ENCODE peak calls at places on chromosomes 13 and 19, in five cellular contexts. P is HEK293T, K is HepG2, J is H1, A is GM12878. E is an unnamed sample.

GRCh38 chr19:44476559-44477408 is 23.5 kb downstream of the ZNF180 start:
- DNase-seq in P (no peak), K (peak; percentile 16), J (no peak), A (no peak), E (no peak)

GRCh38 chr13:42392180-42392579 is 120.2 kb downstream of the AKAP11 start:
- DNase-seq in P (no peak), K (no peak), J (no peak), A (no peak), E (no peak)

GRCh38 chr13:44302948-44303575 is 70.6 kb upstream of the SERP2 start:
- DNase-seq in P (no peak), K (no peak), J (no peak), A (no peak), E (no peak)

GRCh38 chr19:18507021-18507726 is 14.7 kb downstream of the ELL start:
- DNase-seq in P (no peak), K (no peak), J (no peak), A (no peak), E (no peak)

GRCh38 chr13:99005609-99006008 is 27.7 kb upstream of the DOCK9 start:
- DNase-seq in P (no peak), K (no peak), J (no peak), A (no peak), E (no peak)

GRCh38 chr19:58569191-58569942 is 3.8 kb downstream of the MZF1 start:
- DNase-seq in P (no peak), K (no peak), J (no peak), A (no peak), E (no peak)

GRCh38 chr13:49597043-49597669 is 11.8 kb upstream of the RCBTB1 start:
- DNase-seq in P (no peak), K (no peak), J (no peak), A (no peak), E (no peak)

GRCh38 chr13:71320452-71320851 is 546.6 kb downstream of the DACH1 start:
- DNase-seq in P (peak; percentile 68), K (peak; percentile 24), J (no peak), A (no peak), E (peak; percentile 23)

GRCh38 chr19:18208098-18208951 is 4.5 kb upstream of the RAB3A start:
- DNase-seq in P (peak; percentile 53), K (no peak), J (no peak), A (no peak), E (no peak)

GRCh38 chr19:57620673-57621348 is 6.8 kb downstream of the ZNF134 start:
- DNase-seq in P (no peak), K (no peak), J (no peak), A (no peak), E (no peak)

GRCh38 chr19:10831980-10832658 is 3.9 kb downstream of the TMED1 start:
- DNase-seq in P (no peak), K (no peak), J (no peak), A (no peak), E (no peak)

GRCh38 chr13:77584111-77584510 is 48.6 kb downstream of the SCEL start:
- DNase-seq in P (no peak), K (no peak), J (no peak), A (no peak), E (no peak)

GRCh38 chr13:40981361-40981760 is 37.8 kb downstream of the ELF1 start:
- DNase-seq in P (no peak), K (no peak), J (no peak), A (no peak), E (no peak)

DNA sequence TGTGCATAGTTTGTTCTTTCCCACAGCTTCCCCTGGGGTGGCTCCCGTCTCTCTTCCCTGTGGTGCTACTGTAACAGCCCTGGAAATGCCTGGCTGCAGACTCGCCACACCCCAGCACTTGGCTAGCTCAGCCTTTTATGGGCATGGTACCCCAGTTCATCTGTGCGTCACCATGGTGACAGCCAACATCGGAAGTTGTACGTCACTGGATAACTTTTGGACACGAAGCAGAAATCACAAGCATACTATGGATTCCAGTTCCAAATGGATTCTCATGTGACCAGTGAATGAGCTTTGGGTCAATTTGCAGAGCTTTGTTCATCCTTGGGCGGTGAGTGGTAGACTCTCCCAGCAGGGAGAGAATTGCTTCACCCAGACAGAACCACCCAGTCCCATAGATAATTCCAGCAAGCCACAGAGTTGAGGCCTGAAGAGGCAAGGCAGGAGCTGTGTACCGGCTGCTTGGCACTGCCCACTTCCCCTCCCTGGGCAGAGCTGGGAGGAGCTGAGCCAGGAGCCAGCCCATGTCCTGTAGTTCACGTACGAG is 54.4 kb downstream of the COL4A2 start:
- DNase-seq in P (no peak), K (no peak), J (no peak), A (no peak), E (no peak)
- TF ChIP-seq SUZ12 in P (no peak), K (no peak), J (no peak), A (no peak), E (no peak)

GRCh38 chr19:4012975-4013634 is 5.6 kb downstream of the PIAS4 start:
- DNase-seq in P (no peak), K (no peak), J (no peak), A (no peak), E (no peak)
- TF ChIP-seq SUZ12 in P (no peak), K (no peak), J (no peak), A (no peak), E (no peak)

GRCh38 chr13:22789027-22789593 is 391.7 kb upstream of the SGCG start:
- DNase-seq in P (no peak), K (peak; percentile 78), J (no peak), A (no peak), E (no peak)

GRCh38 chr13:22793598-22794134 is 387.1 kb upstream of the SGCG start:
- DNase-seq in P (no peak), K (peak; percentile 99), J (no peak), A (no peak), E (no peak)

GRCh38 chr13:22789916-22790315 is 390.9 kb upstream of the SGCG start:
- DNase-seq in P (no peak), K (no peak), J (no peak), A (no peak), E (no peak)
- TF ChIP-seq SUZ12 in P (no peak), K (no peak), J (no peak), A (no peak), E (no peak)

GRCh38 chr19:14974488-14974887 is 5.2 kb downstream of the SLC1A6 start:
- DNase-seq in P (no peak), K (no peak), J (no peak), A (no peak), E (no peak)

GRCh38 chr19:14979136-14979497 is 547 bp downstream of the SLC1A6 start:
- DNase-seq in P (no peak), K (no peak), J (no peak), A (no peak), E (no peak)

GRCh38 chr19:14979498-14980255 is at the start of gene SLC1A6:
- DNase-seq in P (peak; percentile 26), K (no peak), J (no peak), A (no peak), E (peak; percentile 35)

GRCh38 chr19:14978377-14978776 is 1.3 kb downstream of the SLC1A6 start:
- DNase-seq in P (no peak), K (no peak), J (no peak), A (no peak), E (no peak)

GRCh38 chr19:14977128-14977527 is 2.5 kb downstream of the SLC1A6 start:
- DNase-seq in P (no peak), K (no peak), J (no peak), A (no peak), E (no peak)
- TF ChIP-seq SUZ12 in P (no peak), K (no peak), J (no peak), A (no peak), E (no peak)

DNA sequence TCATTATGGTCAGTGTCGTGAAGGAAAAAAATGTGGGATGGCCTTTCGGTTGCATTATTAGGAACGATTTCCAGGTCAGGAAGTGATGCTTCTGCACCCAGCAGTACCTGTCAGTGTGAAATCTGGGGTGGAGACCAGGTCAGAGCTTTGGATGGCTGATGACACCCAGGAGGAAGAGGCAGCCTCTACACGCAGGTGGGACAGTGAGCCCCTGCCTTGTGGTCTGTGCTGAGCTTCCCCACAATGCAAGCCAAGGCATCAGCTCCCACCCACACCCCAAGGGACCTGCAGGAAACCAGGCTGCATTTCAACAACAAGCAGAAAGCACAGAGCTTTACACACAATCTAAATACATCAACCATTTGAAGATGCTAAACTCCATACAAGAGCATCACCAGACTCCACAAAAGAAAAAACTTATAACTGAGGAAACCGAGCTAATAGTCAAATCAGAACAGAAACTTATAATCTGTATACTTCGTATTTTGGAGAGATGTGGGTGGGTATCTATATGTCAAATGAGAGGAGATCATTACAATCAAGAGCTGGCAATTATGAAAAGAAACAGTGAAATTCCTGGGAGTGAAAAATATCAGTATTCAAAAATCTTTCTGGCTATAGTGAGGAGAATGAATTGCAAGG is 130.1 kb downstream of the ZDHHC20 start:
- DNase-seq in P (no peak), K (no peak), J (no peak), A (no peak), E (no peak)
- TF ChIP-seq SUZ12 in P (no peak), K (no peak), J (no peak), A (no peak), E (no peak)

E was measured in NT2/D1.